ENCODE peak calls at places on chromosomes 6 and 20, in seven cellular contexts. S, K, R, X, V, B and I are unnamed samples.

GRCh38 chr6:8082954-8083858 is 19.0 kb upstream of the BLOC1S5 start:
- DNase-seq in S (no peak), K (peak; percentile 59), R (peak; percentile 94), X (no peak), V (peak; percentile 95), B (peak; percentile 68), I (peak; percentile 50)

GRCh38 chr6:108622601-108623335 is 62.1 kb downstream of the FOXO3 start:
- DNase-seq in S (peak; percentile 78), K (peak; percentile 79), R (peak; percentile 96), X (peak; percentile 63), V (no peak), B (peak; percentile 90), I (peak; percentile 87)

GRCh38 chr20:37526839-37527637 is 638 bp downstream of the BLCAP start:
- DNase-seq in S (peak; percentile 16), K (no peak), R (peak; percentile 30), X (no peak), V (no peak), B (no peak), I (no peak)

GRCh38 chr6:85191656-85192055 is 258.2 kb upstream of the NT5E start:
- DNase-seq in S (no peak), K (no peak), R (peak; percentile 31), X (no peak), V (peak; percentile 19), B (no peak), I (no peak)

GRCh38 chr6:42255050-42255449 is 37.4 kb upstream of the MRPS10 start:
- DNase-seq in S (no peak), K (no peak), R (no peak), X (no peak), V (no peak), B (no peak), I (no peak)

GRCh38 chr6:168533428-168533827 is 92.4 kb downstream of the SMOC2 start:
- DNase-seq in S (no peak), K (no peak), R (no peak), X (peak; percentile 52), V (peak; percentile 13), B (no peak), I (no peak)

GRCh38 chr6:42204768-42205282 is 10.1 kb upstream of the GUCA1B start:
- DNase-seq in S (no peak), K (no peak), R (no peak), X (no peak), V (no peak), B (no peak), I (no peak)

GRCh38 chr6:122789078-122789861 is at the start of gene SMPDL3A:
- DNase-seq in S (peak; percentile 12), K (peak; percentile 92), R (peak; percentile 91), X (peak; percentile 58), V (peak; percentile 77), B (peak; percentile 90), I (no peak)

GRCh38 chr6:111872521-111873177 is 603 bp downstream of the FYN start:
- DNase-seq in S (no peak), K (no peak), R (peak; percentile 25), X (peak; percentile 43), V (peak; percentile 35), B (peak; percentile 32), I (no peak)

GRCh38 chr6:1901556-1901955 is 291.8 kb downstream of the FOXC1 start:
- DNase-seq in S (no peak), K (peak; percentile 10), R (peak; percentile 50), X (no peak), V (no peak), B (peak; percentile 78), I (peak; percentile 37)

GRCh38 chr6:143962644-143962929 is 45.5 kb downstream of the PLAGL1 start:
- DNase-seq in S (no peak), K (no peak), R (peak; percentile 50), X (peak; percentile 21), V (peak; percentile 49), B (peak; percentile 11), I (peak; percentile 10)

GRCh38 chr20:51028616-51029263 is 5.8 kb upstream of the KCNG1 start:
- DNase-seq in S (no peak), K (no peak), R (no peak), X (no peak), V (no peak), B (no peak), I (no peak)

DNA sequence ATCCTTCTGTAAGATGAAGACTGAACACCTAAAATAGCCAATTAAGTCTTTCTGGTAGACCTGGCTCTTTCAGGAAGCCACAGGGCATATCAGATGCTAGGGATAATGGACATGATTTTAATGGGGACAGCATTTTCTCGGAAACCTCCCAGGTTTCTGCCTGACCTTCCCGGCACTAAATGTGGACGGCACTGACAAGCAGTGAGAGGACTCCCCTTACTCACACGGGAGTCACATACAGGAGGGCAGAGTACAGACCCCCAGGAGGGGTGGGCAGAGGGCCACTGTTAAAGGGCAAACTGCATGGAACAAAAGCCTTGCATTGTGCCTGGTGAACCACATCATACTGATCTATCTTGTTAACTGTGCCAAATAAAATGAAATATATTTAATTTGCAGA is 19.9 kb downstream of the PSMG4 start:
- DNase-seq in S (no peak), K (no peak), R (no peak), X (no peak), V (no peak), B (no peak), I (no peak)
- H3K4me3 ChIP-seq in S (no peak overlapping the region), K (no peak overlapping the region), R (no peak overlapping the region), X (no peak overlapping the region), V (no peak overlapping the region), B (no peak overlapping the region), I (no peak overlapping the region)

GRCh38 chr6:17093692-17094091 is 8.2 kb upstream of the STMND1 start:
- DNase-seq in S (no peak), K (no peak), R (no peak), X (no peak), V (no peak), B (no peak), I (no peak)
- TF ChIP-seq CTCF in S (no peak), K (peak; percentile 41), R (peak; percentile 30), X (no peak), V (peak; percentile 25), B (peak; percentile 62), I (peak; percentile 25)

GRCh38 chr20:57617079-57617795 is 3.0 kb downstream of the ZBP1 start:
- DNase-seq in S (no peak), K (no peak), R (no peak), X (no peak), V (no peak), B (no peak), I (no peak)

GRCh38 chr20:57616143-57616951 is 3.9 kb downstream of the ZBP1 start:
- DNase-seq in S (no peak), K (no peak), R (no peak), X (no peak), V (no peak), B (no peak), I (no peak)

GRCh38 chr20:57619053-57619831 is 984 bp downstream of the ZBP1 start:
- DNase-seq in S (peak; percentile 67), K (no peak), R (no peak), X (no peak), V (no peak), B (no peak), I (no peak)

GRCh38 chr20:57618766-57619052 is 1.5 kb downstream of the ZBP1 start:
- DNase-seq in S (no peak), K (no peak), R (no peak), X (no peak), V (no peak), B (no peak), I (no peak)

GRCh38 chr20:57618091-57618765 is 2.0 kb downstream of the ZBP1 start:
- DNase-seq in S (no peak), K (no peak), R (no peak), X (no peak), V (no peak), B (no peak), I (no peak)
- H3K4me3 ChIP-seq in S (no peak overlapping the region), K (no peak overlapping the region), R (no peak overlapping the region), X (no peak overlapping the region), V (no peak overlapping the region), B (no peak overlapping the region), I (no peak overlapping the region)

GRCh38 chr20:3698511-3699436 is 13.6 kb downstream of the SIGLEC1 start:
- DNase-seq in S (no peak), K (no peak), R (no peak), X (no peak), V (no peak), B (no peak), I (no peak)

GRCh38 chr20:3696745-3697587 is 15.2 kb upstream of the ADAM33 start:
- DNase-seq in S (no peak), K (no peak), R (no peak), X (no peak), V (no peak), B (no peak), I (no peak)

GRCh38 chr20:3694864-3695263 is 13.1 kb upstream of the ADAM33 start:
- DNase-seq in S (no peak), K (no peak), R (no peak), X (no peak), V (no peak), B (no peak), I (no peak)

GRCh38 chr20:3697588-3698235 is 14.7 kb downstream of the SIGLEC1 start:
- DNase-seq in S (no peak), K (no peak), R (no peak), X (no peak), V (no peak), B (no peak), I (no peak)

DNA sequence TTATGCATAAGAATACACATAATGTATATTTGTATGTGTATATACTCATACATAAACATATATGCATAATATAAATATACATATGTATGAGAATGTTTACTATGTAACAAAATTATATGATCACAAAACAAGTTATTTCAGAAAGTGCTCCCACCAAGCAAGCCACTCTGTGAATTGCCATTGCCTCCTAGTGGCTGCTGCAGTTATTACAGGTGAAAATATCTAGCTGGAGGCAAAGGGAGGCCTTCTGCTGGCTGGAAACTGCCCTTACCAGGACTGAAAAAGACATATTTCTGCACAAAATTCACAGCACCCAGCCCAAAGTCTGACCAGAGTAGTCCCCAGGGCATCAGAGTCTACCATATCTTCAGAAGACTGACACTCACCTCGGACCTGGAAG is 14.4 kb upstream of the ADAM33 start:
- DNase-seq in S (no peak), K (no peak), R (no peak), X (no peak), V (no peak), B (no peak), I (no peak)
- TF ChIP-seq CTCF in S (peak; percentile 19), K (peak; percentile 58), R (peak; percentile 67), X (no peak), V (no peak), B (peak; percentile 68), I (peak; percentile 24)